ENCODE peak calls at places on chromosomes 16 and 17, in five cellular contexts. One of them, this sample, is unnamed.

GRCh38 chr16:8751481-8752311 is 45.7 kb downstream of the TMEM186 start:
- DNase-seq in GM23248: peak; percentile 80
- DNase-seq in HCT116: peak; percentile 12
- DNase-seq in neural progenitor cell: no peak
- DNase-seq in GM23338: peak; percentile 32
- DNase-seq in this sample: no peak

GRCh38 chr16:8552487-8553221 is 37.7 kb downstream of the TMEM114 start:
- DNase-seq in GM23248: no peak
- DNase-seq in HCT116: no peak
- DNase-seq in neural progenitor cell: peak; percentile 53
- DNase-seq in GM23338: no peak
- DNase-seq in this sample: no peak

GRCh38 chr16:3938843-3939624 is 58.5 kb upstream of the CREBBP start:
- DNase-seq in GM23248: peak; percentile 67
- DNase-seq in HCT116: no peak
- DNase-seq in neural progenitor cell: peak; percentile 89
- DNase-seq in GM23338: peak; percentile 90
- DNase-seq in this sample: peak; percentile 29

GRCh38 chr16:522320-523096 is 5.0 kb upstream of the CAPN15 start:
- DNase-seq in GM23248: no peak
- DNase-seq in HCT116: no peak
- DNase-seq in neural progenitor cell: no peak
- DNase-seq in GM23338: no peak
- DNase-seq in this sample: no peak

GRCh38 chr17:39225974-39226683 is 384 bp upstream of the STAC2 start:
- DNase-seq in GM23248: peak; percentile 57
- DNase-seq in HCT116: no peak
- DNase-seq in neural progenitor cell: peak; percentile 98
- DNase-seq in GM23338: peak; percentile 99
- DNase-seq in this sample: no peak

GRCh38 chr17:81424613-81425017 is 29.4 kb downstream of the BAHCC1 start:
- DNase-seq in GM23248: no peak
- DNase-seq in HCT116: no peak
- DNase-seq in neural progenitor cell: no peak
- DNase-seq in GM23338: no peak
- DNase-seq in this sample: no peak

GRCh38 chr17:19003543-19003965 is 1.0 kb downstream of the FAM83G start:
- DNase-seq in GM23248: no peak
- DNase-seq in HCT116: no peak
- DNase-seq in neural progenitor cell: peak; percentile 8
- DNase-seq in GM23338: peak; percentile 67
- DNase-seq in this sample: no peak

GRCh38 chr16:59412275-59412841 is 678.2 kb upstream of the GOT2 start:
- DNase-seq in GM23248: peak; percentile 4
- DNase-seq in HCT116: no peak
- DNase-seq in neural progenitor cell: peak; percentile 41
- DNase-seq in GM23338: peak; percentile 56
- DNase-seq in this sample: peak; percentile 9

GRCh38 chr17:45143767-45144198 is 4.5 kb upstream of the HEXIM1 start:
- DNase-seq in GM23248: peak; percentile 92
- DNase-seq in HCT116: no peak
- DNase-seq in neural progenitor cell: peak; percentile 55
- DNase-seq in GM23338: peak; percentile 82
- DNase-seq in this sample: no peak

GRCh38 chr16:54072237-54072636 is 214.3 kb downstream of the IRX3 start:
- DNase-seq in GM23248: no peak
- DNase-seq in HCT116: no peak
- DNase-seq in neural progenitor cell: peak; percentile 36
- DNase-seq in GM23338: no peak
- DNase-seq in this sample: no peak

GRCh38 chr17:4840893-4841242 is 7.7 kb downstream of the MINK1 start:
- DNase-seq in GM23248: no peak
- DNase-seq in HCT116: no peak
- DNase-seq in neural progenitor cell: no peak
- DNase-seq in GM23338: no peak
- DNase-seq in this sample: no peak

GRCh38 chr16:77555781-77556180 is 120.9 kb upstream of the ADAMTS18 start:
- DNase-seq in GM23248: no peak
- DNase-seq in HCT116: no peak
- DNase-seq in neural progenitor cell: peak; percentile 16
- DNase-seq in GM23338: no peak
- DNase-seq in this sample: no peak

DNA sequence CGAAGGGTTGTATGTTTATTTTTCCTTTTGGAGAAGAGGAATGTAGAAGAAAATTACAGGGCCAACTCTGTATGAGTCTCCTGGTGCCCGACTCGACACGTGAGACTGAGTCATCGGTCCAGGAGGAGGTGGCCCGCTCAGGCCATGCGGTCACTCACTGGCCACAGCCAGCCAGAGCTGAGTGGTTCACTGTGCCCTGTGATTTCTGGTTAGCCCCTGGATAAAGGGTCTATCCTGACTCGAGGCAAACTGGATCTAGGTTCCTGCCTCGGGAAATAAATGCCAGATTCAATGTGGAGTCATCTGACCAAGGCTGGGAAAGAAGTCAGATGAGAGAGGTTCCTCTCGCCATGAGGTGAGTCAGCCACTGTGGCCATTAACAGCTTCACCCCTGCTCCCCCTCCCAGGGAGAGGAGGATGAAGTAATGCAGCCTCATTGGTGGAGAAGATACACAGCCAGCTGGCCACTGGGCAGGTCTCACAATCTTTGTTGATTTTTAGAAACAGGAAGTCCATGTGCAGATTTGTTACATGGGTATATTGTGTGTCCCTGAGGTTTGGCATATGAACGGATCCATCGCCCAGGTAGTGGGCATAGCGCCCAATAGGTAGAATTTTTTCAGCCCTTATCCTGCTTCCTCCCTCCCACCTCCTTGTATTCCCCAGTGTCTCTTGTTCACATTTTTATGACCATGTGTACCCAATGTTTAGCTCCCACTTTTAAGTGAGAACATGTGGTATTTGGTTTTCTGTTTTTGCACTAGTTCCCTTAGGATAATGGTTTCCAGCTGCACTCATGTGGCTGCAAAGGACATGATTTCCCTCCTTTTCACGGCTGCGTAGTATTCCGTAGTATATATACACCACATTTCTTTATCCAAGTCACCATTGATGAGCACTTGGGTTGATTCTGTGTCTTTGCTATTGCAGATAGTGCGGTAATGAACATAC is 21.7 kb upstream of the USP36 start:
- DNase-seq in GM23248: peak; percentile 99
- DNase-seq in HCT116: peak; percentile 92
- DNase-seq in neural progenitor cell: no peak
- DNase-seq in GM23338: no peak
- DNase-seq in this sample: no peak
- H3K4me2 ChIP-seq in GM23248: peak overlapping the region; percentile 81
- H3K4me2 ChIP-seq in HCT116: peak overlapping the region; percentile 71
- H3K4me2 ChIP-seq in neural progenitor cell: no peak overlapping the region
- H3K4me2 ChIP-seq in GM23338: no peak overlapping the region
- H3K4me2 ChIP-seq in this sample: no peak overlapping the region

GRCh38 chr16:83470406-83470805 is 337.4 kb upstream of the HSBP1 start:
- DNase-seq in GM23248: peak; percentile 64
- DNase-seq in HCT116: no peak
- DNase-seq in neural progenitor cell: no peak
- DNase-seq in GM23338: no peak
- DNase-seq in this sample: no peak

GRCh38 chr16:83473926-83474660 is 333.7 kb upstream of the HSBP1 start:
- DNase-seq in GM23248: no peak
- DNase-seq in HCT116: no peak
- DNase-seq in neural progenitor cell: no peak
- DNase-seq in GM23338: no peak
- DNase-seq in this sample: no peak

GRCh38 chr16:83475108-83475507 is 332.7 kb upstream of the HSBP1 start:
- DNase-seq in GM23248: no peak
- DNase-seq in HCT116: no peak
- DNase-seq in neural progenitor cell: no peak
- DNase-seq in GM23338: no peak
- DNase-seq in this sample: no peak

DNA sequence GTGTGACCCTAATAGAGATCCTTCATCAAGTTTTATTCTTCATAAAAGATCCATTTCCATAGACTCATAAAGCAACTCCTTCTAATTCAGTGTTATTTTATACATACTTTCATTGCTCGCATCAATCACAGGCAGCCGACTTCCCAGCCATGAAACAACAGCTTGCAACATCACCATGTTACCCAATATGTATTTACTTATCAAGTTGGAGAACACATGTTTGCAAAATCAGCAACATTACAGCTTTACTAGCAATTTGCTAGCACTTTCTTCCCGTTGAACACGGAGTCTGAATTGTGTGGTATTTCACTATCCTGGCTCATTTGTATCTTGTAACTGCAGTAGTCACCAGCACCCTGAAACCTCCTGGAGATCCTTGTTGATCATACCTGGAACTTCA is 334.7 kb upstream of the HSBP1 start:
- DNase-seq in GM23248: peak; percentile 56
- DNase-seq in HCT116: no peak
- DNase-seq in neural progenitor cell: no peak
- DNase-seq in GM23338: no peak
- DNase-seq in this sample: no peak
- TF ChIP-seq EZH2phosphoT487 in GM23248: no peak
- TF ChIP-seq EZH2phosphoT487 in HCT116: no peak
- TF ChIP-seq EZH2phosphoT487 in neural progenitor cell: no peak
- TF ChIP-seq EZH2phosphoT487 in GM23338: no peak
- TF ChIP-seq EZH2phosphoT487 in this sample: no peak

GRCh38 chr17:74860999-74861553 is 1.4 kb upstream of the GRIN2C start:
- DNase-seq in GM23248: no peak
- DNase-seq in HCT116: no peak
- DNase-seq in neural progenitor cell: peak; percentile 62
- DNase-seq in GM23338: peak; percentile 37
- DNase-seq in this sample: no peak

GRCh38 chr17:74862919-74863318 is 3.2 kb upstream of the GRIN2C start:
- DNase-seq in GM23248: no peak
- DNase-seq in HCT116: no peak
- DNase-seq in neural progenitor cell: no peak
- DNase-seq in GM23338: no peak
- DNase-seq in this sample: no peak

GRCh38 chr17:74862108-74862901 is 2.6 kb upstream of the GRIN2C start:
- DNase-seq in GM23248: peak; percentile 56
- DNase-seq in HCT116: no peak
- DNase-seq in neural progenitor cell: peak; percentile 93
- DNase-seq in GM23338: peak; percentile 90
- DNase-seq in this sample: peak; percentile 62

GRCh38 chr17:74860229-74860998 is 729 bp upstream of the GRIN2C start:
- DNase-seq in GM23248: no peak
- DNase-seq in HCT116: no peak
- DNase-seq in neural progenitor cell: peak; percentile 30
- DNase-seq in GM23338: peak; percentile 52
- DNase-seq in this sample: no peak

DNA sequence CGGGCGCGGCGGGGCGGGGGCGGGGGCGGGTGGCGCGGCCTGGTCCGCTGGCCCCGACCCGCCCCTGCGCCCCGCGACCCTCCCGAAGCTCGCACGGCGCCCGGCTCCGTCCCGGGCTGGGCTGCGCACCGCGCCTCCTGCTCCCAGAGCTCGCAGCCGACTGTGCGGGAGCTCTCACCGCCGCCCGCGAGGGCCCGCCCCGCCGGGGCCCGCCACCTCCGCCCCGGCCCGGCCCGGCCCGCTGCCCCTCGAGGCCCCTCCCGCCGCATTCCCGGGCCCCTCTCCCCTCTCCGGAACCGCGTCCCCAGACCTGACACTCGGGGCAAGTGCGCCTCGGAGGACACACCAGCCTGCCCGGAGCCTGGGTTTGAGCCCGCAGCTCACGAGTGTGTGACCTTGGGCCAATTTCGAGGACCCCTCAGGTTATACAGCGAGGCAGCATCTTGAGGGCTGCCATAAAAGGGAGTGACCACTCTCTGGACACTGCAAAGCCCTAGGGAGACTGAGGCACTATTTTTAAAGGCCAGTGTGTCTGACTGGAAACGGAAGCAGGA is 1.9 kb upstream of the GRIN2C start:
- DNase-seq in GM23248: peak; percentile 39
- DNase-seq in HCT116: no peak
- DNase-seq in neural progenitor cell: no peak
- DNase-seq in GM23338: peak; percentile 40
- DNase-seq in this sample: no peak
- TF ChIP-seq EZH2 in GM23248: no peak
- TF ChIP-seq EZH2 in HCT116: no peak
- TF ChIP-seq EZH2 in neural progenitor cell: peak; percentile 74
- TF ChIP-seq EZH2 in GM23338: peak; percentile 90
- TF ChIP-seq EZH2 in this sample: no peak

GRCh38 chr17:68544521-68544920 is 32.3 kb downstream of the PRKAR1A start:
- DNase-seq in GM23248: no peak
- DNase-seq in HCT116: no peak
- DNase-seq in neural progenitor cell: no peak
- DNase-seq in GM23338: no peak
- DNase-seq in this sample: no peak

GRCh38 chr17:68542698-68543463 is 30.7 kb downstream of the PRKAR1A start:
- DNase-seq in GM23248: no peak
- DNase-seq in HCT116: no peak
- DNase-seq in neural progenitor cell: no peak
- DNase-seq in GM23338: no peak
- DNase-seq in this sample: no peak

GRCh38 chr17:68540981-68541380 is 28.8 kb downstream of the PRKAR1A start:
- DNase-seq in GM23248: no peak
- DNase-seq in HCT116: no peak
- DNase-seq in neural progenitor cell: no peak
- DNase-seq in GM23338: no peak
- DNase-seq in this sample: no peak

GRCh38 chr17:68541816-68542215 is 29.6 kb downstream of the PRKAR1A start:
- DNase-seq in GM23248: no peak
- DNase-seq in HCT116: no peak
- DNase-seq in neural progenitor cell: no peak
- DNase-seq in GM23338: no peak
- DNase-seq in this sample: no peak

DNA sequence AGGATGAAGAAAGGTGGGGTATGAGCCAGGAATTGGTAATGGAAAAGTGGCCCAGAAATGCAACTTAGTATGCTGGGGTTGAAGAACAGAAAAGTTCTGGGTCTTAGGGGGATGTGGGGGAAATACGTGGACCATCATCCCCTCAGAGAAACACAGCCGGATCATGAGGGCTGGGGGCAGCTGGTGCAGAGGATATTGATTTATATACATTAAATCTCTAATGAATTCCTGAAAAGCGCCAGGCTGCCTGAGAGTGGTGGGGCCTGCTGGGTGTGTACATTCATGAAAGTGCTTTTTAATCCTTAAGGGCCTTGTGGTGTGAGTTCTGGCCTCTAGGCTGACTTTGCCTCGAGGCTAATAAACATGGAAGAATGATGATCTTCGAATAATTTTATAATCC is 31.9 kb downstream of the PRKAR1A start:
- DNase-seq in GM23248: no peak
- DNase-seq in HCT116: no peak
- DNase-seq in neural progenitor cell: no peak
- DNase-seq in GM23338: no peak
- DNase-seq in this sample: no peak
- H3K4me2 ChIP-seq in GM23248: no peak overlapping the region
- H3K4me2 ChIP-seq in HCT116: no peak overlapping the region
- H3K4me2 ChIP-seq in neural progenitor cell: no peak overlapping the region
- H3K4me2 ChIP-seq in GM23338: no peak overlapping the region
- H3K4me2 ChIP-seq in this sample: no peak overlapping the region

This sample was measured in MM.1S.